ENCODE peak calls at places on chromosomes 2 and 18, in nine cellular contexts. One of them, this sample, is unnamed.

GRCh38 chr2:64035067-64035942 is 16.1 kb upstream of the VPS54 start:
- DNase-seq in T-helper 2 cell: peak
- DNase-seq in HuH-7.5: no peak
- DNase-seq in GM18507: no peak
- DNase-seq in NCI-H748 treated with DMSO at 0.1 percent for 48 hours: peak
- DNase-seq in T-helper 17 cell: no peak
- DNase-seq in fibroblast of mammary gland: peak
- DNase-seq in amniotic epithelial cell: no peak
- DNase-seq in RWPE1: no peak
- DNase-seq in this sample: no peak

GRCh38 chr2:174914894-174915760 is 90.1 kb downstream of the CHN1 start:
- DNase-seq in T-helper 17 cell: no peak
- DNase-seq in T-helper 2 cell: no peak
- DNase-seq in RWPE1: no peak
- DNase-seq in NCI-H748 treated with DMSO at 0.1 percent for 48 hours: peak
- DNase-seq in GM18507: no peak
- DNase-seq in amniotic epithelial cell: peak
- DNase-seq in HuH-7.5: no peak
- DNase-seq in fibroblast of mammary gland: peak
- DNase-seq in this sample: no peak

GRCh38 chr2:9519250-9519649 is 36.4 kb downstream of the ADAM17 start:
- DNase-seq in RWPE1: no peak
- DNase-seq in fibroblast of mammary gland: peak
- DNase-seq in HuH-7.5: no peak
- DNase-seq in NCI-H748 treated with DMSO at 0.1 percent for 48 hours: no peak
- DNase-seq in amniotic epithelial cell: peak
- DNase-seq in T-helper 2 cell: no peak
- DNase-seq in GM18507: no peak
- DNase-seq in T-helper 17 cell: no peak
- DNase-seq in this sample: no peak

GRCh38 chr18:56945171-56945863 is 201.6 kb upstream of the BOD1L2 start:
- DNase-seq in amniotic epithelial cell: peak
- DNase-seq in T-helper 17 cell: no peak
- DNase-seq in GM18507: no peak
- DNase-seq in fibroblast of mammary gland: no peak
- DNase-seq in HuH-7.5: no peak
- DNase-seq in T-helper 2 cell: no peak
- DNase-seq in RWPE1: no peak
- DNase-seq in NCI-H748 treated with DMSO at 0.1 percent for 48 hours: no peak
- DNase-seq in this sample: no peak

GRCh38 chr2:74414913-74415761 is 6.3 kb downstream of the C2orf81 start:
- DNase-seq in amniotic epithelial cell: peak
- DNase-seq in T-helper 17 cell: no peak
- DNase-seq in HuH-7.5: no peak
- DNase-seq in GM18507: peak
- DNase-seq in fibroblast of mammary gland: peak
- DNase-seq in NCI-H748 treated with DMSO at 0.1 percent for 48 hours: no peak
- DNase-seq in T-helper 2 cell: no peak
- DNase-seq in RWPE1: no peak
- DNase-seq in this sample: no peak

GRCh38 chr2:237471457-237472186 is 15.4 kb upstream of the MLPH start:
- DNase-seq in amniotic epithelial cell: peak
- DNase-seq in RWPE1: peak
- DNase-seq in T-helper 17 cell: no peak
- DNase-seq in HuH-7.5: peak
- DNase-seq in GM18507: peak
- DNase-seq in fibroblast of mammary gland: peak
- DNase-seq in NCI-H748 treated with DMSO at 0.1 percent for 48 hours: no peak
- DNase-seq in T-helper 2 cell: no peak
- DNase-seq in this sample: no peak

GRCh38 chr2:154681741-154682140 is 16.8 kb upstream of the KCNJ3 start:
- DNase-seq in GM18507: no peak
- DNase-seq in fibroblast of mammary gland: no peak
- DNase-seq in NCI-H748 treated with DMSO at 0.1 percent for 48 hours: no peak
- DNase-seq in T-helper 17 cell: no peak
- DNase-seq in T-helper 2 cell: no peak
- DNase-seq in RWPE1: no peak
- DNase-seq in HuH-7.5: no peak
- DNase-seq in amniotic epithelial cell: no peak
- DNase-seq in this sample: no peak

GRCh38 chr2:225400060-225400511 is 576 bp downstream of the NYAP2 start:
- DNase-seq in NCI-H748 treated with DMSO at 0.1 percent for 48 hours: peak
- DNase-seq in fibroblast of mammary gland: peak
- DNase-seq in HuH-7.5: no peak
- DNase-seq in T-helper 17 cell: no peak
- DNase-seq in GM18507: no peak
- DNase-seq in RWPE1: peak
- DNase-seq in amniotic epithelial cell: peak
- DNase-seq in T-helper 2 cell: no peak
- DNase-seq in this sample: no peak

GRCh38 chr2:85661139-85661858 is 6.7 kb downstream of the SFTPB start:
- DNase-seq in T-helper 17 cell: no peak
- DNase-seq in GM18507: no peak
- DNase-seq in NCI-H748 treated with DMSO at 0.1 percent for 48 hours: no peak
- DNase-seq in RWPE1: no peak
- DNase-seq in fibroblast of mammary gland: no peak
- DNase-seq in HuH-7.5: no peak
- DNase-seq in T-helper 2 cell: no peak
- DNase-seq in amniotic epithelial cell: no peak
- DNase-seq in this sample: no peak

GRCh38 chr18:53790817-53791216 is 433.7 kb downstream of the MBD2 start:
- DNase-seq in fibroblast of mammary gland: peak
- DNase-seq in T-helper 2 cell: no peak
- DNase-seq in GM18507: no peak
- DNase-seq in T-helper 17 cell: no peak
- DNase-seq in NCI-H748 treated with DMSO at 0.1 percent for 48 hours: no peak
- DNase-seq in HuH-7.5: no peak
- DNase-seq in RWPE1: no peak
- DNase-seq in amniotic epithelial cell: no peak
- DNase-seq in this sample: no peak

GRCh38 chr2:3664925-3665324 is 6.9 kb downstream of the ALLC start:
- DNase-seq in fibroblast of mammary gland: no peak
- DNase-seq in T-helper 17 cell: no peak
- DNase-seq in amniotic epithelial cell: no peak
- DNase-seq in GM18507: no peak
- DNase-seq in HuH-7.5: no peak
- DNase-seq in NCI-H748 treated with DMSO at 0.1 percent for 48 hours: no peak
- DNase-seq in RWPE1: peak
- DNase-seq in T-helper 2 cell: no peak
- DNase-seq in this sample: no peak

GRCh38 chr2:67883316-67884080 is 179.3 kb downstream of the C1D start:
- DNase-seq in T-helper 2 cell: no peak
- DNase-seq in T-helper 17 cell: no peak
- DNase-seq in GM18507: no peak
- DNase-seq in HuH-7.5: no peak
- DNase-seq in NCI-H748 treated with DMSO at 0.1 percent for 48 hours: no peak
- DNase-seq in fibroblast of mammary gland: no peak
- DNase-seq in RWPE1: no peak
- DNase-seq in amniotic epithelial cell: no peak
- DNase-seq in this sample: no peak

GRCh38 chr2:96847586-96847985 is 3.8 kb upstream of the ANKRD23 start:
- DNase-seq in T-helper 2 cell: no peak
- DNase-seq in NCI-H748 treated with DMSO at 0.1 percent for 48 hours: no peak
- DNase-seq in RWPE1: no peak
- DNase-seq in T-helper 17 cell: no peak
- DNase-seq in fibroblast of mammary gland: no peak
- DNase-seq in amniotic epithelial cell: no peak
- DNase-seq in HuH-7.5: no peak
- DNase-seq in GM18507: no peak
- DNase-seq in this sample: no peak

GRCh38 chr2:231671617-231672350 is 36.5 kb upstream of the PTMA start:
- DNase-seq in amniotic epithelial cell: no peak
- DNase-seq in NCI-H748 treated with DMSO at 0.1 percent for 48 hours: no peak
- DNase-seq in RWPE1: no peak
- DNase-seq in GM18507: no peak
- DNase-seq in T-helper 2 cell: no peak
- DNase-seq in fibroblast of mammary gland: no peak
- DNase-seq in HuH-7.5: no peak
- DNase-seq in T-helper 17 cell: no peak
- DNase-seq in this sample: no peak

GRCh38 chr2:97713296-97714083 is at the start of gene ZAP70:
- DNase-seq in HuH-7.5: no peak
- DNase-seq in T-helper 17 cell: peak
- DNase-seq in NCI-H748 treated with DMSO at 0.1 percent for 48 hours: no peak
- DNase-seq in amniotic epithelial cell: no peak
- DNase-seq in T-helper 2 cell: peak
- DNase-seq in RWPE1: no peak
- DNase-seq in fibroblast of mammary gland: no peak
- DNase-seq in GM18507: no peak
- DNase-seq in this sample: peak

GRCh38 chr2:1642066-1642861 is 102.1 kb downstream of the PXDN start:
- DNase-seq in RWPE1: no peak
- DNase-seq in NCI-H748 treated with DMSO at 0.1 percent for 48 hours: no peak
- DNase-seq in T-helper 17 cell: no peak
- DNase-seq in amniotic epithelial cell: no peak
- DNase-seq in HuH-7.5: no peak
- DNase-seq in GM18507: no peak
- DNase-seq in fibroblast of mammary gland: no peak
- DNase-seq in T-helper 2 cell: no peak
- DNase-seq in this sample: no peak

GRCh38 chr2:224312741-224313140 is 89.2 kb downstream of the FAM124B start:
- DNase-seq in fibroblast of mammary gland: no peak
- DNase-seq in GM18507: no peak
- DNase-seq in NCI-H748 treated with DMSO at 0.1 percent for 48 hours: no peak
- DNase-seq in amniotic epithelial cell: no peak
- DNase-seq in RWPE1: no peak
- DNase-seq in T-helper 2 cell: no peak
- DNase-seq in HuH-7.5: no peak
- DNase-seq in T-helper 17 cell: no peak
- DNase-seq in this sample: no peak

GRCh38 chr2:40564174-40564573 is 112.3 kb upstream of the SLC8A1 start:
- DNase-seq in fibroblast of mammary gland: no peak
- DNase-seq in HuH-7.5: no peak
- DNase-seq in NCI-H748 treated with DMSO at 0.1 percent for 48 hours: no peak
- DNase-seq in T-helper 17 cell: no peak
- DNase-seq in RWPE1: no peak
- DNase-seq in GM18507: no peak
- DNase-seq in amniotic epithelial cell: no peak
- DNase-seq in T-helper 2 cell: no peak
- DNase-seq in this sample: no peak

GRCh38 chr2:173349295-173349694 is 5.4 kb upstream of the CDCA7 start:
- DNase-seq in RWPE1: no peak
- DNase-seq in NCI-H748 treated with DMSO at 0.1 percent for 48 hours: no peak
- DNase-seq in amniotic epithelial cell: no peak
- DNase-seq in fibroblast of mammary gland: no peak
- DNase-seq in GM18507: no peak
- DNase-seq in HuH-7.5: no peak
- DNase-seq in T-helper 17 cell: no peak
- DNase-seq in T-helper 2 cell: no peak
- DNase-seq in this sample: no peak

GRCh38 chr18:26073742-26074141 is 16.7 kb downstream of the SS18 start:
- DNase-seq in fibroblast of mammary gland: no peak
- DNase-seq in HuH-7.5: no peak
- DNase-seq in GM18507: no peak
- DNase-seq in T-helper 17 cell: no peak
- DNase-seq in NCI-H748 treated with DMSO at 0.1 percent for 48 hours: no peak
- DNase-seq in RWPE1: no peak
- DNase-seq in amniotic epithelial cell: peak
- DNase-seq in T-helper 2 cell: no peak
- DNase-seq in this sample: no peak

GRCh38 chr2:105294844-105295481 is 34.6 kb downstream of the TGFBRAP1 start:
- DNase-seq in GM18507: no peak
- DNase-seq in T-helper 2 cell: peak
- DNase-seq in RWPE1: peak
- DNase-seq in T-helper 17 cell: no peak
- DNase-seq in amniotic epithelial cell: peak
- DNase-seq in NCI-H748 treated with DMSO at 0.1 percent for 48 hours: no peak
- DNase-seq in HuH-7.5: peak
- DNase-seq in fibroblast of mammary gland: peak
- DNase-seq in this sample: no peak

GRCh38 chr2:189222440-189222839 is 42.9 kb upstream of the COL5A2 start:
- DNase-seq in T-helper 17 cell: no peak
- DNase-seq in fibroblast of mammary gland: peak
- DNase-seq in NCI-H748 treated with DMSO at 0.1 percent for 48 hours: no peak
- DNase-seq in T-helper 2 cell: no peak
- DNase-seq in HuH-7.5: no peak
- DNase-seq in GM18507: no peak
- DNase-seq in amniotic epithelial cell: peak
- DNase-seq in RWPE1: peak
- DNase-seq in this sample: no peak

GRCh38 chr18:5746844-5747243 is 148.5 kb downstream of the TMEM200C start:
- DNase-seq in GM18507: no peak
- DNase-seq in NCI-H748 treated with DMSO at 0.1 percent for 48 hours: peak
- DNase-seq in fibroblast of mammary gland: peak
- DNase-seq in T-helper 17 cell: no peak
- DNase-seq in amniotic epithelial cell: no peak
- DNase-seq in T-helper 2 cell: peak
- DNase-seq in HuH-7.5: no peak
- DNase-seq in RWPE1: no peak
- DNase-seq in this sample: no peak

GRCh38 chr2:237879058-237879430 is 19.6 kb downstream of the RAMP1 start:
- DNase-seq in amniotic epithelial cell: peak
- DNase-seq in RWPE1: no peak
- DNase-seq in GM18507: no peak
- DNase-seq in T-helper 17 cell: no peak
- DNase-seq in HuH-7.5: no peak
- DNase-seq in T-helper 2 cell: no peak
- DNase-seq in NCI-H748 treated with DMSO at 0.1 percent for 48 hours: no peak
- DNase-seq in fibroblast of mammary gland: peak
- DNase-seq in this sample: no peak

GRCh38 chr2:239319261-239319661 is 81.6 kb downstream of the HDAC4 start:
- DNase-seq in fibroblast of mammary gland: peak
- DNase-seq in T-helper 17 cell: no peak
- DNase-seq in T-helper 2 cell: peak
- DNase-seq in amniotic epithelial cell: peak
- DNase-seq in NCI-H748 treated with DMSO at 0.1 percent for 48 hours: no peak
- DNase-seq in RWPE1: no peak
- DNase-seq in HuH-7.5: no peak
- DNase-seq in GM18507: no peak
- DNase-seq in this sample: no peak

GRCh38 chr18:13429884-13430510 is 211.4 kb downstream of the LDLRAD4 start:
- DNase-seq in HuH-7.5: no peak
- DNase-seq in T-helper 2 cell: no peak
- DNase-seq in fibroblast of mammary gland: no peak
- DNase-seq in T-helper 17 cell: no peak
- DNase-seq in NCI-H748 treated with DMSO at 0.1 percent for 48 hours: no peak
- DNase-seq in RWPE1: no peak
- DNase-seq in GM18507: no peak
- DNase-seq in amniotic epithelial cell: no peak
- DNase-seq in this sample: no peak

GRCh38 chr2:66929632-66930385 is 467.3 kb upstream of the ETAA1 start:
- DNase-seq in HuH-7.5: no peak
- DNase-seq in RWPE1: peak
- DNase-seq in fibroblast of mammary gland: peak
- DNase-seq in T-helper 17 cell: no peak
- DNase-seq in GM18507: no peak
- DNase-seq in T-helper 2 cell: no peak
- DNase-seq in amniotic epithelial cell: peak
- DNase-seq in NCI-H748 treated with DMSO at 0.1 percent for 48 hours: no peak
- DNase-seq in this sample: no peak

GRCh38 chr2:158045362-158045761 is 56.3 kb upstream of the UPP2 start:
- DNase-seq in RWPE1: no peak
- DNase-seq in HuH-7.5: peak
- DNase-seq in NCI-H748 treated with DMSO at 0.1 percent for 48 hours: no peak
- DNase-seq in T-helper 17 cell: no peak
- DNase-seq in GM18507: no peak
- DNase-seq in T-helper 2 cell: no peak
- DNase-seq in amniotic epithelial cell: no peak
- DNase-seq in fibroblast of mammary gland: no peak
- DNase-seq in this sample: no peak

GRCh38 chr2:148796735-148797512 is 78.1 kb upstream of the KIF5C start:
- DNase-seq in T-helper 17 cell: no peak
- DNase-seq in fibroblast of mammary gland: no peak
- DNase-seq in GM18507: no peak
- DNase-seq in amniotic epithelial cell: no peak
- DNase-seq in HuH-7.5: no peak
- DNase-seq in NCI-H748 treated with DMSO at 0.1 percent for 48 hours: no peak
- DNase-seq in RWPE1: no peak
- DNase-seq in T-helper 2 cell: no peak
- DNase-seq in this sample: no peak

GRCh38 chr18:76986391-76986790 is 146.2 kb downstream of the MBP start:
- DNase-seq in T-helper 17 cell: no peak
- DNase-seq in fibroblast of mammary gland: no peak
- DNase-seq in HuH-7.5: no peak
- DNase-seq in RWPE1: no peak
- DNase-seq in GM18507: no peak
- DNase-seq in amniotic epithelial cell: no peak
- DNase-seq in T-helper 2 cell: no peak
- DNase-seq in NCI-H748 treated with DMSO at 0.1 percent for 48 hours: no peak
- DNase-seq in this sample: no peak

GRCh38 chr2:873651-874580 is 76.7 kb upstream of the SNTG2 start:
- DNase-seq in T-helper 17 cell: no peak
- DNase-seq in RWPE1: no peak
- DNase-seq in fibroblast of mammary gland: no peak
- DNase-seq in GM18507: no peak
- DNase-seq in NCI-H748 treated with DMSO at 0.1 percent for 48 hours: no peak
- DNase-seq in T-helper 2 cell: no peak
- DNase-seq in HuH-7.5: no peak
- DNase-seq in amniotic epithelial cell: no peak
- DNase-seq in this sample: no peak